ENCODE peak calls at places on chromosomes 7 and 10, in eight cellular contexts. F is A549, E is K562, R is suprapubic skin, J is uterus, K is right lobe of liver, W is transverse colon, V is endothelial cell of umbilical vein. H is an unnamed sample.

GRCh38 chr10:127906548-127907377 is at the start of gene PTPRE:
- DNase-seq in F (peak), E (peak), R (no peak), J (no peak), K (peak), W (peak), V (peak), H (peak)

GRCh38 chr10:37865957-37866671 is 8.7 kb upstream of the ZNF248 start:
- DNase-seq in F (no peak), E (no peak), R (no peak), J (no peak), K (no peak), W (peak), V (no peak), H (no peak)

GRCh38 chr7:81690251-81690650 is 79.6 kb downstream of the HGF start:
- DNase-seq in F (no peak), E (no peak), R (no peak), J (peak), K (no peak), W (no peak), V (no peak), H (no peak)

GRCh38 chr7:28107960-28108359 is 72.6 kb downstream of the JAZF1 start:
- DNase-seq in F (no peak), E (no peak), R (no peak), J (no peak), K (no peak), W (no peak), V (peak), H (peak)

GRCh38 chr7:112414855-112415490 is 35.3 kb upstream of the IFRD1 start:
- DNase-seq in F (peak), E (peak), R (no peak), J (no peak), K (no peak), W (no peak), V (peak), H (no peak)

GRCh38 chr7:84447636-84448293 is 253.2 kb upstream of the SEMA3A start:
- DNase-seq in F (no peak), E (no peak), R (no peak), J (no peak), K (no peak), W (no peak), V (no peak), H (no peak)

GRCh38 chr7:84720456-84721097 is 466.3 kb downstream of the SEMA3D start:
- DNase-seq in F (no peak), E (no peak), R (no peak), J (no peak), K (no peak), W (no peak), V (no peak), H (no peak)

GRCh38 chr7:16416289-16417282 is 4.8 kb downstream of the CRPPA start:
- DNase-seq in F (no peak), E (no peak), R (no peak), J (no peak), K (no peak), W (no peak), V (no peak), H (no peak)

GRCh38 chr7:137975223-137975622 is 26.7 kb downstream of the CREB3L2 start:
- DNase-seq in F (no peak), E (no peak), R (no peak), J (peak), K (no peak), W (no peak), V (no peak), H (no peak)

GRCh38 chr10:49407552-49408137 is 11.8 kb upstream of the DRGX start:
- DNase-seq in F (peak), E (peak), R (no peak), J (peak), K (peak), W (peak), V (peak), H (peak)

GRCh38 chr10:88800152-88801125 is 2.1 kb upstream of the LIPM start:
- DNase-seq in F (no peak), E (no peak), R (no peak), J (no peak), K (no peak), W (no peak), V (no peak), H (no peak)

GRCh38 chr7:24419070-24419469 is 135.1 kb downstream of the NPY start:
- DNase-seq in F (peak), E (peak), R (no peak), J (no peak), K (no peak), W (no peak), V (no peak), H (no peak)

GRCh38 chr7:119320316-119320715 is 952.7 kb upstream of the KCND2 start:
- DNase-seq in F (no peak), E (no peak), R (no peak), J (no peak), K (no peak), W (no peak), V (no peak), H (no peak)

GRCh38 chr7:149310113-149310836 is 48.3 kb downstream of the ZNF783 start:
- DNase-seq in F (peak), E (peak), R (no peak), J (no peak), K (no peak), W (no peak), V (peak), H (peak)

GRCh38 chr7:101626069-101626671 is 2.9 kb downstream of the MYL10 start:
- DNase-seq in F (no peak), E (no peak), R (no peak), J (no peak), K (no peak), W (no peak), V (no peak), H (no peak)

GRCh38 chr10:124066744-124067714 is 26.4 kb downstream of the CHST15 start:
- DNase-seq in F (no peak), E (no peak), R (no peak), J (no peak), K (no peak), W (no peak), V (no peak), H (no peak)

GRCh38 chr10:7829289-7829834 is 11.1 kb downstream of the TAF3 start:
- DNase-seq in F (no peak), E (no peak), R (no peak), J (no peak), K (no peak), W (no peak), V (no peak), H (no peak)

GRCh38 chr10:124657806-124658205 is 86.4 kb downstream of the FAM53B start:
- DNase-seq in F (no peak), E (no peak), R (no peak), J (no peak), K (no peak), W (no peak), V (no peak), H (no peak)

GRCh38 chr7:20358762-20359282 is 28.1 kb downstream of the ITGB8 start:
- DNase-seq in F (no peak), E (no peak), R (no peak), J (no peak), K (no peak), W (no peak), V (no peak), H (no peak)

GRCh38 chr7:66258409-66258808 is 53.3 kb downstream of the TPST1 start:
- DNase-seq in F (no peak), E (no peak), R (no peak), J (no peak), K (no peak), W (no peak), V (no peak), H (no peak)

GRCh38 chr7:100543586-100543985 is 4.6 kb downstream of the AGFG2 start:
- DNase-seq in F (no peak), E (no peak), R (no peak), J (no peak), K (no peak), W (no peak), V (no peak), H (no peak)

GRCh38 chr10:132468201-132468600 is 69.4 kb upstream of the INPP5A start:
- DNase-seq in F (no peak), E (no peak), R (no peak), J (peak), K (no peak), W (no peak), V (no peak), H (no peak)

GRCh38 chr10:110368002-110368401 is 63.3 kb upstream of the SMNDC1 start:
- DNase-seq in F (no peak), E (peak), R (no peak), J (no peak), K (no peak), W (no peak), V (peak), H (no peak)
- TF ChIP-seq CTCF in F (no peak), E (no peak), R (no peak), J (no peak), K (no peak), W (no peak), V (peak), H (no peak)

DNA sequence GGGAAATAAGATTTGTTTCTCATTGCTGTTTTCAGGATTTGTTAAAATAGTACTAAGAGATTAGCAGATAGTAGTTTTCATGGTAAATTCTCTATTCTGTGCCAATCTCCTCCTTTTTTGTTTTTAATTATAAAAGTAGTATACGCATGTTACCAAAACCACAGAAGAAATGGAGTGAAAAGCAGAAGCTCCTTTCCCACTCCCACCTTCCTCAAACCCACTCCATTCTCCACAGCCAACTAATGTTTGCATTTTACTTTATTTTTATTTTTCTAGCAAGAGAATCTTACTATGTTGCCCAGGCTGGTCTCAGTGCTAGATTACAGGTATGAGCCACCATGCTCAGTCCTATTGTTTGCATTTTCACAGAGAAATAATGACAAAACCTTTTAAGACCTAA is 4.5 kb upstream of the LRMDA start:
- DNase-seq in F (no peak), E (no peak), R (no peak), J (no peak), K (no peak), W (no peak), V (no peak), H (no peak)
- H3K27ac ChIP-seq in F (no peak), E (no peak), R (no peak), J (no peak), K (no peak), W (no peak), V (no peak), H (no peak)

GRCh38 chr7:5525271-5526189 is 101.9 kb upstream of the TNRC18 start:
- DNase-seq in F (no peak), E (no peak), R (no peak), J (no peak), K (no peak), W (peak), V (peak), H (peak)
- TF ChIP-seq POLR2A in F (peak), E (peak), R (no peak), J (no peak), K (peak), W (peak), V (peak), H (peak)

DNA sequence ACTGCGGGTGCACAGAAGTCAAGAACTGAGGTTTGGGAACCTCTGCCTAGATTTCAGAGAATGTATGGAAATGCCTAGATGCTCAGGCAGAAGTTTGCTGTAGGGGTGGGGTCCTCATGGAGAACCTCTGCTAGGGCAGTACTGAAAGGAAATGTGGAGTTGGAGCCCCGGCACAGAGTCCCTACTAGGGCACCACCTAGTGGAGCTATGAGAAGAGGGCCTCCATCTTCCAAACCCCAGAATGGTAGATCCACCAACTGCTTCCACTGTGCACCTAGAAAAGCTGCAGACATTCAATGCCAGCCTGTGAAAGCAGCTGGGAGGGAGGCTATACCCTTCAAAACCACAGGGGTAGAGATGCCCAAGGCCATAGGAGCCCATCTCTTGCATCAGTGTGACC is 1336.0 kb upstream of the CELF2 start:
- DNase-seq in F (no peak), E (no peak), R (no peak), J (no peak), K (no peak), W (no peak), V (no peak), H (no peak)
- TF ChIP-seq CTCF in F (no peak), E (no peak), R (no peak), J (no peak), K (no peak), W (no peak), V (no peak), H (no peak)

GRCh38 chr10:92849576-92850090 is 1.3 kb downstream of the EXOC6 start:
- DNase-seq in F (no peak), E (no peak), R (no peak), J (no peak), K (no peak), W (no peak), V (peak), H (no peak)

GRCh38 chr10:92848037-92848440 is 281 bp upstream of the EXOC6 start:
- DNase-seq in F (peak), E (peak), R (no peak), J (no peak), K (no peak), W (no peak), V (peak), H (no peak)

GRCh38 chr10:92850186-92850585 is 1.9 kb downstream of the EXOC6 start:
- DNase-seq in F (no peak), E (no peak), R (no peak), J (no peak), K (no peak), W (no peak), V (no peak), H (no peak)

GRCh38 chr10:92848441-92849233 is at the start of gene EXOC6:
- DNase-seq in F (peak), E (peak), R (peak), J (peak), K (peak), W (peak), V (peak), H (peak)

DNA sequence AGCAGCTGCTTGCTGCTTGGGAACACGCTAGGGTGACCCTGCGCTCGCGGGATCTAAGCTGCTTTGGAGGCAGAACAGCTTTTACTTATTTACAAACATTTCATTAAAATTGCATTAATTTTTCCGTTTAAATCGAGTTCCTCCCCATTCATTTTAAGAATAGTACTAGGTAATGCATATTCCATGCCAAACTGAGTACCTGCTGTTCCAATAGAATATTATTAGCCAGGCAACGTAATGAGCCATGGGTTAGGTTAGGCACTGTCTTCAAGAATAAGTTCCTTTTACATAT is 860 bp downstream of the EXOC6 start:
- DNase-seq in F (peak), E (no peak), R (no peak), J (no peak), K (no peak), W (no peak), V (peak), H (no peak)
- H3K27ac ChIP-seq in F (peak), E (peak), R (no peak), J (no peak), K (peak), W (peak), V (no peak), H (no peak)

GRCh38 chr7:130910949-130911944 is 177.2 kb upstream of the KLF14 start:
- DNase-seq in F (no peak), E (peak), R (no peak), J (no peak), K (no peak), W (no peak), V (peak), H (no peak)

GRCh38 chr7:130908345-130909160 is 174.5 kb upstream of the KLF14 start:
- DNase-seq in F (no peak), E (no peak), R (no peak), J (no peak), K (peak), W (no peak), V (no peak), H (no peak)

GRCh38 chr7:130912086-130912909 is 178.3 kb upstream of the KLF14 start:
- DNase-seq in F (no peak), E (no peak), R (no peak), J (no peak), K (no peak), W (no peak), V (peak), H (no peak)

GRCh38 chr7:130909161-130909836 is 175.3 kb upstream of the KLF14 start:
- DNase-seq in F (no peak), E (no peak), R (no peak), J (no peak), K (no peak), W (no peak), V (no peak), H (no peak)

DNA sequence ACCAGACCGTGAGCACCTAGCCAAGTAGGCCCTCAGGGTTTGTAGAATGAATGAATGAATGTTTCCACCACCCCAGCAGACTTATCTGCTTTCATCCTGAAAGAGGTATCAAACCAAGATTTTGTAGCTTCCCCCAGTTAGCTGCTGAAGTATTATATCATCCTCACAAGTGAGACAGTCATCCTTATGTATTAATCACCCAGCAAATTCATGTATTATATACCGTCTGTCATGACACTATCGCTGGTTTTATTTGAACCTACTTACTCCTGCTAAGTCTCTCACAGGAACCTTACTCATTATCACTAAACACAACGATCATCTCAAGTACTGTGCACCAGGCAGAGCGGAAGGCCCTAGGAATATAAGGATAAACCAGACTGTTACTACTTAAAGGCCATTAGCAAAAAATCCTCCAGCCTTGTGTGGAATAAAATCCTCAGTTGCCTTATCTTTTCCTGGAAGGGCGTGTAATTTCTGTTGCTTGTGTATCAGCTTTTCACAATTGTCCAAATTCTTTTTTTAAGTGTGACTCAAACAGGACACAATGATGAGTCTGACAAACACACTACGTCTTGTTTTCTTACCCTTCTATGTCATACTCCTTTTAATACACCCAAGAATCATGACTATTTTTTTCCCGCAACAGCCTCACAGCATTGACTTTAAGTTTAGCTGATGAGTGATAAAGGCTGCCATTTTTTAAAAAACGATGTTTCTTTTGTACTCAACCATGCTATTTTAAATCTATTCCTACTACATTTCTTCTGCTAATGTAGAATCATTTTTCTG is 176.1 kb upstream of the KLF14 start:
- DNase-seq in F (no peak), E (no peak), R (no peak), J (no peak), K (no peak), W (no peak), V (peak), H (no peak)
- TF ChIP-seq POLR2A in F (no peak), E (no peak), R (no peak), J (no peak), K (no peak), W (no peak), V (no peak), H (no peak)